ENCODE peak calls at places on chromosomes 13 and 19, in five cellular contexts. Y, U, L, E and F are unnamed samples.
A peak's percentile ranks its signal among the peaks of the same experiment; 100 is the strongest.

GRCh38 chr19:13417054-13417453 is 89.2 kb downstream of the CACNA1A start:
- DNase-seq in L (no peak), E (peak; percentile 18), U (no peak), Y (no peak), F (no peak)

GRCh38 chr19:14361824-14362223 is 19.4 kb upstream of the ADGRE5 start:
- DNase-seq in L (peak; percentile 12), U (no peak), Y (no peak), E (no peak), F (no peak)

GRCh38 chr19:2691951-2692350 is 10.5 kb downstream of the GNG7 start:
- DNase-seq in L (no peak), U (no peak), Y (no peak), E (no peak), F (no peak)

GRCh38 chr13:38888309-38888708 is 102.3 kb downstream of the STOML3 start:
- DNase-seq in Y (no peak), E (no peak), L (no peak), U (no peak), F (no peak)

GRCh38 chr19:19123386-19123785 is 14.9 kb downstream of the TMEM161A start:
- DNase-seq in U (no peak), Y (no peak), L (no peak), E (no peak), F (no peak)

GRCh38 chr13:89165685-89166084 is 1494.5 kb downstream of the SLITRK5 start:
- DNase-seq in E (no peak), U (no peak), L (no peak), Y (no peak), F (no peak)

GRCh38 chr19:1624458-1624857 is 19.2 kb upstream of the UQCR11 start:
- DNase-seq in E (peak; percentile 31), U (no peak), L (peak; percentile 28), Y (no peak), F (no peak)

GRCh38 chr13:74115138-74115537 is 19.1 kb downstream of the KLF12 start:
- DNase-seq in E (no peak), Y (no peak), L (peak; percentile 46), U (no peak), F (no peak)

GRCh38 chr19:49570997-49571676 is 9.2 kb downstream of the NOSIP start:
- DNase-seq in E (no peak), L (no peak), U (no peak), Y (no peak), F (no peak)

GRCh38 chr13:80001510-80001842 is 339.4 kb downstream of the SPRY2 start:
- DNase-seq in L (no peak), U (no peak), Y (no peak), E (no peak), F (peak; percentile 39)

GRCh38 chr13:103539265-103539664 is 473.0 kb upstream of the SLC10A2 start:
- DNase-seq in E (peak; percentile 20), U (no peak), L (no peak), Y (no peak), F (no peak)

GRCh38 chr19:46791944-46792343 is 3.5 kb upstream of the SLC1A5 start:
- DNase-seq in E (no peak), U (no peak), L (no peak), Y (no peak), F (no peak)

GRCh38 chr19:14394167-14394566 is 12.9 kb downstream of the ADGRE5 start:
- DNase-seq in U (no peak), E (no peak), Y (no peak), L (no peak), F (no peak)

GRCh38 chr19:13037161-13037560 is 41.9 kb downstream of the NFIX start:
- DNase-seq in U (no peak), E (no peak), Y (no peak), L (peak; percentile 80), F (no peak)

GRCh38 chr19:48556163-48556562 is 4.2 kb downstream of the SULT2B1 start:
- DNase-seq in E (no peak), Y (no peak), U (no peak), L (peak; percentile 52), F (no peak)

GRCh38 chr19:50663280-50663790 is 14.1 kb downstream of the C19orf81 start:
- DNase-seq in Y (no peak), E (no peak), U (no peak), L (no peak), F (no peak)

GRCh38 chr19:1041272-1041834 is 1.4 kb downstream of the ABCA7 start:
- DNase-seq in Y (no peak), E (no peak), U (no peak), L (no peak), F (no peak)

GRCh38 chr13:49641810-49642291 is 13.5 kb downstream of the ARL11 start:
- DNase-seq in E (peak; percentile 46), L (peak; percentile 92), Y (no peak), U (peak; percentile 14), F (no peak)

GRCh38 chr13:61316647-61317046 is 99.0 kb downstream of the PCDH20 start:
- DNase-seq in L (no peak), Y (no peak), E (no peak), U (no peak), F (no peak)

GRCh38 chr13:33169273-33169980 is 116.1 kb downstream of the STARD13 start:
- DNase-seq in Y (no peak), U (no peak), E (no peak), L (peak; percentile 77), F (no peak)

GRCh38 chr13:80263745-80264513 is 77.0 kb downstream of the SPRY2 start:
- DNase-seq in U (no peak), L (no peak), E (no peak), Y (no peak), F (no peak)

GRCh38 chr19:30423481-30423880 is 51.3 kb downstream of the ZNF536 start:
- DNase-seq in E (peak; percentile 45), L (no peak), Y (no peak), U (no peak), F (no peak)

GRCh38 chr19:31308781-31309180 is 40.5 kb downstream of the TSHZ3 start:
- DNase-seq in E (no peak), Y (no peak), U (no peak), L (no peak), F (no peak)

GRCh38 chr19:10730932-10731331 is 13.1 kb downstream of the DNM2 start:
- DNase-seq in L (no peak), Y (no peak), E (peak; percentile 39), U (no peak), F (no peak)

GRCh38 chr19:1244693-1245451 is 3.3 kb downstream of the ATP5F1D start:
- DNase-seq in E (peak; percentile 87), U (no peak), L (no peak), Y (peak; percentile 52), F (no peak)

GRCh38 chr19:13001166-13001501 is 5.9 kb downstream of the NFIX start:
- DNase-seq in L (no peak), Y (no peak), U (no peak), E (no peak), F (no peak)

GRCh38 chr19:12943437-12944044 is 2.1 kb upstream of the RAD23A start:
- DNase-seq in L (no peak), E (no peak), U (no peak), Y (no peak), F (no peak)

DNA sequence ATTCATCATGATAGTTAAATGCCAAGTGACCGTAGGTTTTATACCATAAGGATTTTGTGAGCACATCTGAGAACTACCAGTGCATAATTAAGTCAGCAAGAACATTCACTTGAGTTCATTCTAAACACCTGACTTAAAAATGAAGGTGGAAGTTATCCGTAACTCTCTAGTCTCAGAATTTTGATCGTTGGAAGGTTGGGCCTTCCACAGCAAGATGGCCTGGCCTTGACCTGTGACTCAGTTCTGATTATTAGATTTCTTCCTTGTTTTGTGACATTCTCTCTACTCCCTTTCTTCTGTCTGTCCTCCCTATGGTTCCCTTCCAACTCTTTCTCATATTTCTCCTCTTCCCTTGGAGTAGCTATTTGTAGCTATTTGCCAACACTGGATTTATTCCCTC is 20.0 kb upstream of the WDFY2 start:
- DNase-seq in Y (no peak), U (no peak), E (no peak), L (no peak), F (no peak)
- H3K4me3 ChIP-seq in Y (no peak overlapping the region), U (no peak overlapping the region), E (no peak overlapping the region), L (no peak overlapping the region), F (no peak overlapping the region)

DNA sequence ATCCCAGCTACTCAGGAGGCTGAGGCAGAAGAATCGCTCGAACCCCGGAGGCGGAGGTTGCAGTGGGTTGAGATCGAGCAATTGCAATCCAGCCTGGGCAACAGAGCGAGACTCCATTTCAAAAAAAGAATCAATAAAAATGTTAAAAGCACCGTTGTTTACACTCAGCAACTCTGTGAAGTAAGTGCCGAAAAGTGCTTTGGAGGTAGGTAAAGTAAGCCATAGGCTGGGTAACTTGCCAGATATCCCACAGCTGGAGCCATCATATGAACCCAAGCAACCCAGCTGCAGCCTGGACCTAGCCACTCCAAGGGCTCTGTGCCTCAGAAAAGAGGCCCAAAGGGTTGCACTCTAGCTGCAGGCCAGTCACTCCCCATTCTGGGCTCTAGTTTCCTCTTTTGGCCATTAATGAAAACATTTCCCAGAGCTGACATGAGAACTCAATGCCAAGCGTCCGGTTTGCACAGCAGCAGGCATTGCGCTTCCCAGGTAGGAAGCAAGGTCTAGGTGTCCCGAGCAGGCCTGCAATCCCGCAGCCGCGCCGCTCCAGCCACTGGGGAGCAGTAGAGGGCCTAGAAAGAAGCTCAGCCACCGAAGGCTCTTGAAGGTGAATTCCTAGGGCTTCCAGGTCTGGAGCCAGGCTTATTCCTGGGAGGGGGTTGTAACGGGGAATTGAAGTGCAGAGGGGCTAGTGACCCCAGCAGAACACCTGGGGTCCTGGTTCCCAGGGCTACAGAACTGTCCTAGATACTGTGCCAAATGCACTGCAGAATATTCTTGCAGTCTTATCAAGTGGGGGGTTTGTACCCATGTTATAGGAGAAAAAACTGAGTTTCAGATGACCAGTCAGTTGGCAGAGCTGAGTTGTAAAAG is 4.1 kb upstream of the CD79A start:
- DNase-seq in E (peak; percentile 61), Y (no peak), U (no peak), L (peak; percentile 49), F (no peak)
- TF ChIP-seq CTCF in E (peak; percentile 78), Y (no peak), U (peak; percentile 74), L (peak; percentile 77), F (peak; percentile 82)

DNA sequence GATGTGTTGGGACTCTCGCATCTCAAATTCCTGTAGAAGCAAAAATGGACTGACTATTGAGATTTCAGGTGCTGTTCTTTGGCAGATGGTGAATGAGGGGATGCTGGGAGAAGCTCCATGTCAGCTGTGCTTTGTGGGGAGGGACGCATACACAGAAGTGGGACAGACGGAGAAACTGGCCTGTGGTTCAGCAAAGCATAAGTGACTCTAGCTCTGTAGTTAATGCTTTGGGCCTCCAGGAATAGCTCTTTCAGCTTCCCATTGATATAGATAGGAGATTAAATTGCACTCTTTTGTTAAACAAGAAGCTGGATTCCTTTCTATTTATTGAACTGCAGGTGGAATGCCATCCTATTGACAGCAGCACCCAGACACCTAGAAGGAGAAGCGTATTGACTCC is 194.6 kb upstream of the RNF113B start:
- DNase-seq in Y (no peak), E (no peak), U (no peak), L (no peak), F (no peak)
- H3K4me3 ChIP-seq in Y (no peak overlapping the region), E (no peak overlapping the region), U (no peak overlapping the region), L (no peak overlapping the region), F (no peak overlapping the region)

GRCh38 chr19:45526971-45527370 is 19.7 kb downstream of the VASP start:
- DNase-seq in U (no peak), Y (no peak), L (no peak), E (no peak), F (no peak)

GRCh38 chr19:45527731-45528130 is 20.5 kb downstream of the VASP start:
- DNase-seq in Y (no peak), U (no peak), L (no peak), E (no peak), F (no peak)

GRCh38 chr19:45526143-45526542 is 18.9 kb downstream of the VASP start:
- DNase-seq in U (no peak), L (no peak), E (peak; percentile 61), Y (peak; percentile 85), F (no peak)

GRCh38 chr19:45528744-45529453 is 21.6 kb downstream of the VASP start:
- DNase-seq in E (no peak), Y (peak; percentile 42), L (no peak), U (no peak), F (no peak)

GRCh38 chr19:45528149-45528743 is 21.0 kb downstream of the VASP start:
- DNase-seq in U (no peak), L (no peak), E (no peak), Y (no peak), F (no peak)
- TF ChIP-seq CTCF in U (no peak), L (no peak), E (no peak), Y (no peak), F (no peak)